ENCODE peak calls at places on chromosome 22, in five cellular contexts. E is brain microvascular endothelial cell, Y is WERI-Rb-1, G is T-helper 9 cell, A is omental fat pad. O is an unnamed sample.

GRCh38 chr22:45995405-45996101 is 18.6 kb upstream of the WNT7B start:
- DNase-seq in E (no peak), Y (no peak), G (no peak), A (no peak), O (no peak)

GRCh38 chr22:41517172-41518047 is 26.9 kb downstream of the POLR3H start:
- DNase-seq in E (peak; percentile 34), Y (peak; percentile 69), G (peak; percentile 31), A (peak; percentile 90), O (no peak)

GRCh38 chr22:35045451-35045850 is 20.5 kb upstream of the ISX start:
- DNase-seq in E (no peak), Y (no peak), G (no peak), A (no peak), O (no peak)

GRCh38 chr22:47750086-47750485 is 987.6 kb downstream of the TBC1D22A start:
- DNase-seq in E (no peak), Y (no peak), G (no peak), A (no peak), O (no peak)

GRCh38 chr22:45426387-45426786 is 12.9 kb downstream of the RIBC2 start:
- DNase-seq in E (no peak), Y (no peak), G (no peak), A (no peak), O (no peak)

GRCh38 chr22:18032455-18033101 is 8.2 kb upstream of the MICAL3 start:
- DNase-seq in E (peak; percentile 14), Y (peak; percentile 37), G (no peak), A (no peak), O (no peak)

GRCh38 chr22:29208502-29208862 is 2.8 kb downstream of the EMID1 start:
- DNase-seq in E (no peak), Y (no peak), G (no peak), A (no peak), O (no peak)

GRCh38 chr22:36252754-36253522 is at the start of gene APOL1:
- DNase-seq in E (no peak), Y (no peak), G (peak; percentile 16), A (no peak), O (no peak)

GRCh38 chr22:36419912-36420882 is 32.4 kb upstream of the MYH9 start:
- DNase-seq in E (no peak), Y (no peak), G (no peak), A (no peak), O (no peak)

GRCh38 chr22:24208012-24208749 is 26.9 kb downstream of the SUSD2 start:
- DNase-seq in E (peak; percentile 94), Y (no peak), G (no peak), A (no peak), O (no peak)

GRCh38 chr22:35203583-35203982 is 53.7 kb upstream of the HMGXB4 start:
- DNase-seq in E (no peak), Y (peak; percentile 22), G (no peak), A (no peak), O (no peak)

GRCh38 chr22:32686354-32686753 is 115.2 kb upstream of the TIMP3 start:
- DNase-seq in E (no peak), Y (no peak), G (no peak), A (no peak), O (no peak)

GRCh38 chr22:46453006-46453828 is 84.2 kb downstream of the CELSR1 start:
- DNase-seq in E (no peak), Y (no peak), G (no peak), A (no peak), O (no peak)

GRCh38 chr22:21937041-21937820 is 15.4 kb downstream of the PPM1F start:
- DNase-seq in E (no peak), Y (no peak), G (no peak), A (no peak), O (no peak)

GRCh38 chr22:46009730-46010129 is 32.8 kb upstream of the WNT7B start:
- DNase-seq in E (no peak), Y (no peak), G (no peak), A (no peak), O (no peak)

GRCh38 chr22:36986242-36986821 is 32.9 kb downstream of the TST start:
- DNase-seq in E (no peak), Y (peak; percentile 34), G (no peak), A (no peak), O (no peak)

GRCh38 chr22:22556995-22557925 is 1.8 kb downstream of the PRAME start:
- DNase-seq in E (no peak), Y (no peak), G (no peak), A (no peak), O (no peak)

GRCh38 chr22:44144046-44144569 is 36.6 kb upstream of the PARVG start:
- DNase-seq in E (no peak), Y (no peak), G (no peak), A (no peak), O (no peak)

GRCh38 chr22:36439481-36440271 is 41.8 kb downstream of the TXN2 start:
- DNase-seq in E (peak; percentile 92), Y (no peak), G (no peak), A (no peak), O (no peak)

GRCh38 chr22:48758021-48758561 is 1069.6 kb downstream of the BRD1 start:
- DNase-seq in E (no peak), Y (no peak), G (no peak), A (peak; percentile 21), O (peak; percentile 11)

GRCh38 chr22:32106930-32107329 is 52.2 kb downstream of the C22orf42 start:
- DNase-seq in E (no peak), Y (no peak), G (no peak), A (no peak), O (no peak)

GRCh38 chr22:24996420-24996952 is 44.0 kb downstream of the KIAA1671 start:
- DNase-seq in E (no peak), Y (peak; percentile 97), G (no peak), A (no peak), O (peak; percentile 19)

GRCh38 chr22:17065433-17065832 is 19.4 kb upstream of the IL17RA start:
- DNase-seq in E (no peak), Y (no peak), G (no peak), A (no peak), O (no peak)

GRCh38 chr22:42272431-42273004 is 2.1 kb upstream of the TCF20 start:
- DNase-seq in E (no peak), Y (no peak), G (no peak), A (no peak), O (no peak)

GRCh38 chr22:30305519-30305905 is 16.2 kb upstream of the CASTOR1 start:
- DNase-seq in E (no peak), Y (no peak), G (peak; percentile 33), A (no peak), O (no peak)

GRCh38 chr22:37492428-37493344 is 6.5 kb upstream of the MFNG start:
- DNase-seq in E (peak; percentile 37), Y (peak; percentile 79), G (peak; percentile 31), A (no peak), O (no peak)

GRCh38 chr22:27613099-27614089 is 188.2 kb downstream of the MN1 start:
- DNase-seq in E (no peak), Y (no peak), G (no peak), A (no peak), O (no peak)

GRCh38 chr22:31659246-31659645 is 2.8 kb downstream of the PISD start:
- DNase-seq in E (no peak), Y (no peak), G (no peak), A (no peak), O (no peak)

GRCh38 chr22:32693102-32693501 is 108.4 kb upstream of the TIMP3 start:
- DNase-seq in E (no peak), Y (no peak), G (no peak), A (no peak), O (no peak)

GRCh38 chr22:49018601-49019000 is 809.1 kb downstream of the BRD1 start:
- DNase-seq in E (no peak), Y (no peak), G (no peak), A (peak; percentile 11), O (no peak)

GRCh38 chr22:27684856-27685255 is 116.7 kb downstream of the MN1 start:
- DNase-seq in E (no peak), Y (no peak), G (no peak), A (no peak), O (no peak)

GRCh38 chr22:50148166-50148500 is 22.4 kb upstream of the PANX2 start:
- DNase-seq in E (no peak), Y (no peak), G (no peak), A (no peak), O (no peak)

O was measured in NCI-H187.